ENCODE peak calls at places on chromosomes 1 and 21, in seven cellular contexts. N, Z, B, F, J, Q and W are unnamed samples.

GRCh38 chr1:1599919-1600860 is at the start of gene FNDC10:
- DNase-seq in J (no peak), B (no peak), Q (no peak), Z (no peak), F (no peak), N (no peak), W (no peak)

GRCh38 chr1:65470766-65471165 is 50.3 kb downstream of the LEPR start:
- DNase-seq in B (no peak), N (no peak), Q (peak), F (no peak), J (no peak), Z (no peak), W (no peak)

GRCh38 chr1:40030528-40031135 is 9.9 kb upstream of the CAP1 start:
- DNase-seq in N (no peak), Z (no peak), J (no peak), F (no peak), Q (no peak), B (no peak), W (no peak)

GRCh38 chr1:39988618-39989343 is 33.8 kb downstream of the MFSD2A start:
- DNase-seq in Q (no peak), J (no peak), Z (no peak), N (no peak), F (no peak), B (no peak), W (no peak)

GRCh38 chr1:9846611-9847171 is 22.9 kb upstream of the CLSTN1 start:
- DNase-seq in F (no peak), B (no peak), Z (no peak), Q (no peak), N (no peak), J (no peak), W (no peak)

GRCh38 chr21:45998276-45998701 is 16.7 kb downstream of the COL6A1 start:
- DNase-seq in Z (no peak), Q (no peak), F (no peak), N (peak), J (no peak), B (peak), W (no peak)

GRCh38 chr1:68916227-68916853 is 419.5 kb upstream of the DEPDC1 start:
- DNase-seq in Z (no peak), Q (peak), J (no peak), F (no peak), B (no peak), N (no peak), W (no peak)

GRCh38 chr1:9322845-9323244 is 30.2 kb downstream of the SPSB1 start:
- DNase-seq in B (no peak), F (no peak), J (no peak), Z (no peak), N (no peak), Q (no peak), W (no peak)

GRCh38 chr1:34774967-34775366 is 6.0 kb upstream of the GJB3 start:
- DNase-seq in B (no peak), F (no peak), Z (no peak), N (no peak), Q (no peak), J (no peak), W (no peak)

GRCh38 chr1:213176341-213176740 is 125.3 kb downstream of the RPS6KC1 start:
- DNase-seq in B (no peak), N (no peak), F (no peak), J (no peak), Z (no peak), Q (no peak), W (no peak)

GRCh38 chr1:45894921-45895320 is 91.5 kb downstream of the MAST2 start:
- DNase-seq in F (no peak), N (no peak), J (no peak), Q (no peak), B (no peak), Z (no peak), W (no peak)

GRCh38 chr21:44999428-44999971 is 59.7 kb downstream of the SLX9 start:
- DNase-seq in J (no peak), Q (no peak), B (peak), Z (no peak), N (no peak), F (no peak), W (no peak)

GRCh38 chr1:54850737-54851136 is 36.3 kb downstream of the DHCR24 start:
- DNase-seq in J (no peak), N (no peak), B (no peak), Z (no peak), Q (peak), F (no peak), W (no peak)

GRCh38 chr1:27935721-27936120 is 921 bp downstream of the SMPDL3B start:
- DNase-seq in Q (no peak), B (no peak), Z (no peak), N (no peak), F (no peak), J (no peak), W (no peak)

GRCh38 chr1:164261691-164262240 is 297.2 kb upstream of the PBX1 start:
- DNase-seq in Z (no peak), J (no peak), B (no peak), N (no peak), Q (no peak), F (no peak), W (no peak)

GRCh38 chr1:183757061-183757460 is 47.9 kb upstream of the RGL1 start:
- DNase-seq in J (no peak), Z (no peak), N (no peak), Q (peak), F (no peak), B (no peak), W (no peak)

GRCh38 chr1:19420606-19421005 is 64.7 kb downstream of the CAPZB start:
- DNase-seq in B (no peak), Q (no peak), F (no peak), J (no peak), N (no peak), Z (no peak), W (no peak)

GRCh38 chr1:96236156-96236739 is 485.3 kb upstream of the PTBP2 start:
- DNase-seq in B (no peak), J (peak), N (no peak), F (no peak), Q (peak), Z (no peak), W (peak)

GRCh38 chr21:39633043-39633442 is 20.3 kb downstream of the B3GALT5 start:
- DNase-seq in Q (no peak), N (no peak), Z (no peak), F (no peak), B (no peak), J (no peak), W (no peak)

GRCh38 chr1:183159960-183160359 is 26.1 kb upstream of the LAMC2 start:
- DNase-seq in Z (peak), N (no peak), B (no peak), F (no peak), Q (no peak), J (no peak), W (no peak)

GRCh38 chr1:7538033-7538432 is 233.1 kb upstream of the VAMP3 start:
- DNase-seq in B (peak), J (no peak), Q (no peak), F (no peak), N (no peak), Z (no peak), W (no peak)

GRCh38 chr1:94434339-94435092 is 16.3 kb downstream of the ABCD3 start:
- DNase-seq in Z (no peak), F (no peak), N (no peak), Q (no peak), B (no peak), J (no peak), W (no peak)

GRCh38 chr1:232952514-232953175 is 2.2 kb downstream of the NTPCR start:
- DNase-seq in Q (no peak), N (no peak), B (no peak), F (peak), Z (peak), J (peak), W (no peak)

GRCh38 chr1:244325056-244325764 is 126.5 kb downstream of the ADSS2 start:
- DNase-seq in F (peak), Z (no peak), Q (no peak), J (no peak), B (peak), N (no peak), W (no peak)

GRCh38 chr1:1376551-1377226 is 1.7 kb upstream of the AURKAIP1 start:
- DNase-seq in F (no peak), J (no peak), Q (no peak), N (no peak), Z (no peak), B (no peak), W (no peak)

GRCh38 chr1:225877570-225877969 is 4.6 kb downstream of the TMEM63A start:
- DNase-seq in Z (no peak), J (peak), N (peak), F (no peak), B (peak), Q (no peak), W (no peak)

GRCh38 chr1:153597206-153597605 is 15.7 kb downstream of the S100A16 start:
- DNase-seq in B (no peak), Q (peak), N (no peak), J (no peak), Z (no peak), F (no peak), W (no peak)

GRCh38 chr1:61561666-61562065 is 163.3 kb downstream of the TM2D1 start:
- DNase-seq in F (no peak), B (no peak), J (no peak), N (no peak), Z (no peak), Q (no peak), W (no peak)

DNA sequence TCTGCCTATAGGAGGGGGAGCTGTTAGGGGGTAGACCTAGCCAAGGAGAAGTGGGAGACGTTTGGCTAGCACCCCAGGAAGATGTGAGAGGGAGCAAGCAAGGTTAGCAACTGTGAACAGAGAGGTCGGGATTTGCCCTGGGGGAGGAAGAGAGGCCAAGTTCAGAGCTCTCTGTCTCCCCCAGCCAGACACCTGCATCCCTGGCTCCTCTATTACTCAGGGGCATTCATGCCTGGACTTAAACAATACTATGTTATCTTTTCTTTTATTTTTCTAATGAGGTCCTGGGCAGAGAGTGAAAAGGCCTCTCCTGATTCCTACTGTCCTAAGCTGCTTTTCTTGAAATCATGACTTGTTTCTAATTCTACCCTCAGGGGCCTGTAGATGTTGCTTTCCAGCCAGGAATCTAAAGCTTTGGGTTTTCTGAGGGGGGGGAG is 2.4 kb downstream of the BTG2 start:
- DNase-seq in F (peak), Q (no peak), J (no peak), B (no peak), N (no peak), Z (no peak), W (no peak)
- H3K4me3 ChIP-seq in F (peak), Q (peak), J (peak), B (peak), N (peak), Z (no peak), W (no peak)

DNA sequence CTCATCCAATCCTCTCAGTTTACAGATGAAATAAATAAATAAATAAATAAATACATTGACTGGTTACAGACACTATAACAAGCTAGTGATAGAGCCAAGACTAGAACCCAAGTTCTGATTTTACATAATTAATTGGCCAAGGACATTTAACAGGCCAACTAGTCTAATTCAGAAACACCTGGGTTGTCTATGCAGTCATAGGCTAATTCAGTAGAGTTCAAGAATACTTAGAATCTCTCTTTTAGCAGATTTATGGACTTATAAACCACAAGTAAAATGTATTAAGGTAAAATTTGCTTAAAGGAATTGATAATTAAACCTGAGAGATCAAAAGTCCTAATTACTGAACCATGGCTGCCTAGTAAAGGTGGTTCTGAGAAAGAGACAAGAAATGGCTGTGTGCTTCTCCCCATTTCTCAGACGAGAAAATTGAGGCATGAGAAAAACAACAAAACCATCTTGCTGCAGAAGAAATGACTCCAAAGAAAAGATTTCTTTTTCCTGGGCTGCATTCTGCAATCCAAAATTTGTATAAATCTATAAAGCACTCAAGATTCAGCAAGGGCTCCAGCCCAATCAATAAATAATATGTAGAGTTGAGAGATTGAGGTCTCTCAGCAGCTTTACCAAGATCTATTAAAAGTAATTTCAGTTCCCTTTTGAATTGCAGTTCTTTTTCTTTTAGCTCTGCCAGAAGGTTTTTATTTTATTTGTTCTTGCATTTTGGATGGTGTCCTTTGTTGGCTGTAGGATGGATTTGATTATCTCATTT is 98.3 kb downstream of the DUSP10 start:
- DNase-seq in Q (no peak), B (no peak), Z (no peak), N (no peak), F (no peak), J (no peak), W (no peak)
- H3K4me3 ChIP-seq in Q (no peak), B (no peak), Z (no peak), N (no peak), F (no peak), J (no peak), W (no peak)

DNA sequence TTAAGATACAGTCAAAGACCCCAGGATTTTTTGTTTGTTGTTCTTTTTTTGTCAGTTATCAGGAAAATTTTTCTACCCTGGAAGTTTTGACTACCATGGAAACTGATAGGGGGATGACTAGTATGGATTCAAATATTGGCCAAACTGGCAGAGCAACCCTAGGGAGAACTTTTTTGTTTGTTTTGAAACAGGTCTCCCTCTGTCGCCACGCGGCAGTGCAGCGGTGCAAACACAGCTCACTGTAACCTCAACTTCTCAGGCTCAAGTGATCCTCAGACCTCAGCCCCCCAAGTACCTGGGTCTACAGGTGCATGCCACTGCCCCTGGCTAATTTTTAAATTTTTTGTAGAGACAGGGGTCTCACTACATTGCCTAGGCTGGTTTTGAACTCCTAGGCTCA is 46.6 kb downstream of the TOR3A start:
- DNase-seq in F (no peak), Q (no peak), Z (no peak), N (no peak), B (no peak), J (no peak), W (no peak)
- H3K4me3 ChIP-seq in F (no peak), Q (no peak), Z (no peak), N (no peak), B (no peak), J (no peak), W (no peak)

DNA sequence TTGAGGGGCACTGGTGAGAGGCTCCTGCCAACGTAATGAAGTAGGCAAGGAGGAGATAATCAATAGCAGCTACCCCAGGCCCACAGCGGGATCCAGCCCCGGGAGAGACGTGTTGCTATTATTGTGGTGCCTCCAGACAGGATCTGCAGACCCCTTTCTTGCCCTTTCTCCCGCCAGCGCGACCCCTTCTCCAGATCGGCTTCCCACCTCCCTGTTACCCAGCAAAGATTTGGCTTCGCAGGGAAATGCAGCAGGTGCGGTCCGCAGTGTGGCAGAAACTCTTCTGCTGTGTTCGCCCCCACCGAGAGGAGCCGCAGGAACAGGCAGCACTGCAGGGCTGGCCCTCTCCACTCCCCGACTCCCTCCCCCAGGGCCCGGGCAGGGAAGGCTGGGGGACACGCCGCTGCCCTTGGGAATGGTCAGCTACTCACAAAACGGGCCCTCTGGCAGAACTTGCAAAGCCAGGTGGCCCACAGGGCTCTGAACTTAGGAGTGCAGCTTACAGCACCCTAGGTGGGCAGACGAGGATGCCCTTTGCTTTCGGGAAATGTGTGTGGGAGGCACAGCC is 1.6 kb upstream of the KCNA2 start:
- DNase-seq in Z (no peak), F (peak), J (no peak), B (no peak), N (no peak), Q (no peak), W (no peak)
- H3K4me3 ChIP-seq in Z (peak), F (no peak), J (no peak), B (no peak), N (peak), Q (no peak), W (no peak)

DNA sequence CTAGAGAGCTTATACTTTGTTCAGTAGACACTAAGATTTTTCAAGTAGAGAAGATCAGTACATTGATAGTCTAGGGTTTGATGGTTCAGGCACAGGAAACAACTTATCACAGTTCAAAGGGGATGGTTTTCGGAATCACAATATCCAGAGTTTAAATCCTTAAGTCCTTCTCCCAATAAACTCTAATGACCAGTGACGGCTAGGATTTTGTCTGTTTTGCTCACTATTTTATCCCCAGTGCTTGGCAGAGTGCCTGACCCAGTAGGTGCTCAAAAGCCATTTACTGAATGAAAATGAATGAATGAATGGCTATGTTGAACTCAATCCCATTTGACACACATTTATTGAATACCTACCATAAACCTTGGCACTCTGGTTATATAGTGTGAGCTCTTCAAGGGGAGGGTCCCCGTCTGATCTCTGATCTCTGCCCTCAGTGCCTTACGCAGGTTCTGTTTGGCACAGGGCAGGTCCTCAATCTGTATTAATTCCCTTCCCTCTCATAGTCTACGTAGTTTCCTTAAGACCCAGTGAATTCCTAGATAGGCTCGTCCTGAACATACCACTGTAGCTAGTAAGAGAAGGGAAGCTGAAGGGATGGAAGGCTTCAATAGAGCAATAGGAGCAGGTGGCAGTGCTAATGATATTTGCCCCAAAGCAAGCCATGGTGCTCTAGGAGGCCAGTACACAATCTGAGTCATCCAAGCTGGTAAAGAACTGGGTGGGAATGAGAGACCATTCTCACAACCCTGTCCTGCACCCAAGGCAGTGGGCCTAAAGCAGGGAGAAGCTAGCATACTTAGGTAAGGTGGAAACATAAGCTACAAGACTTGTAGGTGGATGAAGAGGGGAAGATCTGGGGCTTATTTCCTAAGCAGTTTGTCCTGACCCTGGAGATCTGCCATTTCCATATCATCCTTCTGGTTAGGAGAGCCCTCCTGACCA is 53.4 kb downstream of the DMAP1 start:
- DNase-seq in Q (no peak), J (no peak), N (no peak), F (no peak), Z (no peak), B (no peak), W (no peak)
- H3K4me3 ChIP-seq in Q (no peak), J (no peak), N (no peak), F (no peak), Z (no peak), B (no peak), W (no peak)

GRCh38 chr1:223720987-223721591 is 8.8 kb downstream of the CAPN2 start:
- DNase-seq in F (no peak), J (no peak), N (no peak), Z (no peak), B (no peak), Q (peak), W (no peak)

GRCh38 chr1:223717123-223717522 is 4.8 kb downstream of the CAPN2 start:
- DNase-seq in J (no peak), Z (no peak), F (no peak), N (no peak), B (no peak), Q (no peak), W (no peak)

GRCh38 chr1:223716302-223716862 is 4.0 kb downstream of the CAPN2 start:
- DNase-seq in Z (no peak), J (peak), Q (no peak), B (peak), N (no peak), F (peak), W (peak)

GRCh38 chr1:223717695-223718363 is 5.5 kb downstream of the CAPN2 start:
- DNase-seq in B (no peak), F (no peak), J (no peak), Q (no peak), N (no peak), Z (no peak), W (no peak)

GRCh38 chr1:223718850-223719249 is 6.5 kb downstream of the CAPN2 start:
- DNase-seq in F (no peak), Q (no peak), J (no peak), N (no peak), B (no peak), Z (no peak), W (no peak)
- H3K4me3 ChIP-seq in F (peak), Q (no peak), J (no peak), N (no peak), B (no peak), Z (no peak), W (no peak)